ENCODE peak calls at places on chromosomes 2 and 18, in seven cellular contexts. J is neuronal stem cell; T is ovary; B is CD4-positive, CD25-positive, alpha-beta regulatory T cell; G is tibial nerve; Y is tibial artery; S is pancreas. H is an unnamed sample.

GRCh38 chr2:96241901-96242611 is 23.7 kb downstream of the TMEM127 start:
- DNase-seq in B (peak; percentile 23), J (no peak), G (no peak), T (no peak), Y (peak; percentile 47), S (no peak), H (peak; percentile 60)

GRCh38 chr2:144128104-144128746 is 391.7 kb downstream of the ZEB2 start:
- DNase-seq in B (no peak), Y (no peak), J (no peak), T (no peak), G (no peak), S (no peak), H (no peak)

GRCh38 chr18:45171575-45172225 is 443.6 kb upstream of the SLC14A2 start:
- DNase-seq in Y (peak; percentile 24), S (no peak), B (no peak), G (no peak), T (no peak), J (no peak), H (peak; percentile 19)

GRCh38 chr18:74069178-74070050 is 78.2 kb downstream of the FBXO15 start:
- DNase-seq in G (no peak), B (no peak), Y (no peak), S (no peak), T (no peak), J (no peak), H (no peak)

GRCh38 chr2:74421248-74421870 is at the start of the genes C2orf81 and WDR54:
- DNase-seq in Y (peak; percentile 78), G (peak; percentile 67), T (peak; percentile 82), B (peak; percentile 87), J (peak; percentile 91), S (peak; percentile 87), H (peak; percentile 77)

GRCh38 chr2:199739413-199740110 is 111.4 kb downstream of the FTCDNL1 start:
- DNase-seq in S (peak; percentile 67), J (peak; percentile 68), T (peak; percentile 21), G (peak; percentile 70), Y (peak; percentile 59), B (peak; percentile 30), H (peak; percentile 57)

GRCh38 chr18:9474103-9474982 is 970 bp upstream of the RALBP1 start:
- DNase-seq in J (no peak), T (no peak), Y (peak; percentile 21), S (peak; percentile 14), B (no peak), G (peak; percentile 54), H (peak; percentile 68)

GRCh38 chr2:148824190-148824589 is 50.8 kb upstream of the KIF5C start:
- DNase-seq in J (no peak), T (no peak), S (no peak), Y (no peak), G (no peak), B (no peak), H (no peak)

GRCh38 chr2:168712053-168712452 is 90.4 kb upstream of the NOSTRIN start:
- DNase-seq in J (no peak), B (no peak), G (no peak), Y (no peak), S (no peak), T (no peak), H (no peak)

GRCh38 chr2:170813611-170814550 is 2.8 kb upstream of the GAD1 start:
- DNase-seq in T (no peak), G (no peak), Y (no peak), B (no peak), J (peak; percentile 80), S (no peak), H (peak; percentile 36)

GRCh38 chr2:204749319-204749718 is 204.0 kb downstream of the PARD3B start:
- DNase-seq in Y (no peak), B (no peak), J (no peak), T (no peak), G (no peak), S (no peak), H (peak; percentile 61)

GRCh38 chr2:214193943-214194342 is 216.9 kb upstream of the VWC2L start:
- DNase-seq in Y (no peak), T (no peak), B (no peak), G (no peak), J (no peak), S (no peak), H (peak; percentile 66)

GRCh38 chr18:14937271-14937670 is 189.3 kb downstream of the ANKRD30B start:
- DNase-seq in B (no peak), Y (no peak), S (no peak), T (no peak), G (no peak), J (no peak), H (no peak)

GRCh38 chr18:12639990-12640880 is 17.7 kb downstream of the SPIRE1 start:
- DNase-seq in G (no peak), J (no peak), Y (no peak), B (no peak), T (no peak), S (no peak), H (peak; percentile 88)

GRCh38 chr2:41204315-41204714 is 752.4 kb upstream of the SLC8A1 start:
- DNase-seq in J (no peak), T (no peak), B (no peak), S (no peak), Y (no peak), G (no peak), H (no peak)

GRCh38 chr18:70429847-70430500 is 141.1 kb downstream of the SOCS6 start:
- DNase-seq in G (no peak), T (no peak), Y (no peak), J (no peak), S (no peak), B (no peak), H (no peak)

GRCh38 chr2:53460347-53460746 is 307.3 kb upstream of the CHAC2 start:
- DNase-seq in S (peak; percentile 18), T (no peak), J (no peak), G (no peak), Y (no peak), B (no peak), H (no peak)

GRCh38 chr2:230600881-230601280 is 111.8 kb upstream of the CAB39 start:
- DNase-seq in T (no peak), Y (no peak), S (no peak), G (no peak), B (no peak), J (no peak), H (no peak)

GRCh38 chr2:186531257-186531775 is 45.3 kb downstream of the ZC3H15 start:
- DNase-seq in G (no peak), Y (no peak), B (no peak), S (no peak), J (no peak), T (no peak), H (no peak)

GRCh38 chr2:63850204-63850571 is 8.5 kb downstream of the UGP2 start:
- DNase-seq in J (no peak), T (no peak), Y (no peak), B (no peak), S (no peak), G (no peak), H (no peak)

GRCh38 chr2:144990661-144991060 is 470.7 kb upstream of the ZEB2 start:
- DNase-seq in G (no peak), T (no peak), J (peak; percentile 5), B (no peak), S (no peak), Y (no peak), H (no peak)

GRCh38 chr2:72148391-72148974 is 821 bp upstream of the CYP26B1 start:
- DNase-seq in J (no peak), S (no peak), T (peak; percentile 8), B (no peak), Y (no peak), G (no peak), H (no peak)

GRCh38 chr2:72147971-72148369 is 308 bp upstream of the CYP26B1 start:
- DNase-seq in S (no peak), G (no peak), B (no peak), J (no peak), Y (no peak), T (no peak), H (no peak)

GRCh38 chr2:72149556-72150156 is 2.0 kb upstream of the CYP26B1 start:
- DNase-seq in S (no peak), T (no peak), B (no peak), Y (no peak), G (no peak), J (no peak), H (no peak)

GRCh38 chr2:72150157-72150960 is 2.7 kb upstream of the CYP26B1 start:
- DNase-seq in G (peak; percentile 63), Y (peak; percentile 81), S (peak; percentile 84), T (peak; percentile 69), B (peak; percentile 10), J (peak; percentile 85), H (peak; percentile 73)

GRCh38 chr2:72148975-72149555 is 1.4 kb upstream of the CYP26B1 start:
- DNase-seq in J (peak; percentile 47), G (peak; percentile 42), T (peak; percentile 40), Y (no peak), B (no peak), S (no peak), H (no peak)
- H3K27me3 ChIP-seq in J (peaks cover 69% of the 10 kb centered on the region), G (peaks cover 2% of the 10 kb centered on the region), T (no peaks in the 10 kb centered on the region), Y (peaks cover 71% of the 10 kb centered on the region), B (peaks cover 27% of the 10 kb centered on the region), S (peaks cover 24% of the 10 kb centered on the region), H (peaks cover 40% of the 10 kb centered on the region)

GRCh38 chr18:48836231-48836805 is 114.4 kb downstream of the SMAD7 start:
- DNase-seq in G (no peak), J (no peak), Y (peak; percentile 14), T (no peak), S (no peak), B (no peak), H (no peak)
- H3K4me3 ChIP-seq in G (no peak overlapping the region), J (no peak overlapping the region), Y (no peak overlapping the region), T (no peak overlapping the region), S (no peak overlapping the region), B (no peak overlapping the region), H (no peak overlapping the region)

GRCh38 chr2:207617011-207617671 is 8.1 kb downstream of the METTL21A start:
- DNase-seq in B (no peak), Y (no peak), T (no peak), J (no peak), G (no peak), S (no peak), H (peak; percentile 80)
- H3K27ac ChIP-seq in B (no peak overlapping the region), Y (no peak overlapping the region), T (peak overlapping the region; percentile 42), J (no peak overlapping the region), G (no peak overlapping the region), S (no peak overlapping the region), H (peak overlapping the region; percentile 99)

GRCh38 chr2:25363733-25364132 is 22.0 kb upstream of the DNMT3A start:
- DNase-seq in B (no peak), G (no peak), T (no peak), S (no peak), J (no peak), Y (no peak), H (no peak)
- H3K27me3 ChIP-seq in B (no peaks in the 10 kb centered on the region), G (no peaks in the 10 kb centered on the region), T (no peaks in the 10 kb centered on the region), S (no peaks in the 10 kb centered on the region), J (peaks cover 4% of the 10 kb centered on the region), Y (no peaks in the 10 kb centered on the region), H (no peaks in the 10 kb centered on the region)

DNA sequence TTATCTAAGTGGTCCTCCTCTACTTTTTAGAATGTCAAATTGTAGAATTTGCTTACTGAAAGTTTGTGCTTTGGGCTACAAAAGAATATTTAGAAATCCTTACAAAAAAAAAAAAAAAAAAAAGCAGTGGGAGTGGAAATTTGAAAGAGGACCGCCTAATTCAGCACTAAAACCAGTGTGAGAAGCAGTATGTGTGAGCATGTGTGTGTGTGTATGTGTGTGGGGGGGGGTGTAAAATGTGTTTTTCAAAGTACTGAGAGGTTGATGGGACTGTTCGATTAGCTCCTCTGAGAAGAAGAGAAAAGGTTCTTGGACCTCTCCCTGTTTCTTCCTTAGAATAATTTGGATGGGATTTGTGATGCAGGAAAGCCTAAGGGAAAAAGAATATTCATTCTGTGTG is at the start of gene VIT:
- DNase-seq in G (no peak), T (no peak), Y (peak; percentile 34), B (no peak), S (no peak), J (no peak), H (no peak)
- H3K4me3 ChIP-seq in G (peak within 1 kb of the TSS; percentile 19), T (no peak within 1 kb of the TSS), Y (peak within 1 kb of the TSS; percentile 15), B (no peak within 1 kb of the TSS), S (no peak within 1 kb of the TSS), J (no peak within 1 kb of the TSS), H (no peak within 1 kb of the TSS)

H was measured in brain microvascular endothelial cell.